ENCODE peak calls at places on chromosome 15, in four cellular contexts. One of them, this sample, is unnamed.

GRCh38 chr15:98876461-98877369 is 130.9 kb downstream of the PGPEP1L start:
- DNase-seq in brain pericyte: no peak
- DNase-seq in RWPE1: no peak
- DNase-seq in breast epithelium: no peak
- DNase-seq in this sample: no peak

GRCh38 chr15:23616536-23616935 is 31.1 kb downstream of the MAGEL2 start:
- DNase-seq in brain pericyte: no peak
- DNase-seq in RWPE1: no peak
- DNase-seq in breast epithelium: no peak
- DNase-seq in this sample: no peak

GRCh38 chr15:67066041-67067021 is 929 bp downstream of the SMAD3 start:
- DNase-seq in brain pericyte: no peak
- DNase-seq in RWPE1: no peak
- DNase-seq in breast epithelium: no peak
- DNase-seq in this sample: no peak

GRCh38 chr15:62307551-62307950 is 142.5 kb upstream of the C2CD4B start:
- DNase-seq in brain pericyte: no peak
- DNase-seq in RWPE1: peak
- DNase-seq in breast epithelium: no peak
- DNase-seq in this sample: no peak

GRCh38 chr15:75348563-75349350 is 1.9 kb downstream of the NEIL1 start:
- DNase-seq in brain pericyte: no peak
- DNase-seq in RWPE1: no peak
- DNase-seq in breast epithelium: peak
- DNase-seq in this sample: no peak

GRCh38 chr15:76625267-76625666 is 279.9 kb downstream of the SCAPER start:
- DNase-seq in brain pericyte: no peak
- DNase-seq in RWPE1: no peak
- DNase-seq in breast epithelium: no peak
- DNase-seq in this sample: no peak

GRCh38 chr15:59249816-59250215 is 43.2 kb downstream of the LDHAL6B start:
- DNase-seq in brain pericyte: no peak
- DNase-seq in RWPE1: no peak
- DNase-seq in breast epithelium: no peak
- DNase-seq in this sample: no peak

GRCh38 chr15:65948352-65948751 is 79.1 kb downstream of the RAB11A start:
- DNase-seq in brain pericyte: no peak
- DNase-seq in RWPE1: no peak
- DNase-seq in breast epithelium: no peak
- DNase-seq in this sample: no peak

GRCh38 chr15:60124460-60125070 is 120.5 kb downstream of the FOXB1 start:
- DNase-seq in brain pericyte: no peak
- DNase-seq in RWPE1: no peak
- DNase-seq in breast epithelium: no peak
- DNase-seq in this sample: no peak

This sample was measured in activated T-helper 2 cell treated with anti-CD3 and anti-CD28 coated beads, Interferon-gamma antibody, Interleukin-2, Interleukin-4, amounts not matched to agents 10 μg/mL and 5 μg/mL and 100 μg/mL, durations not matched to agents 14 hours and 24 hours and 36 hours.